ENCODE peak calls at places on chromosomes 12 and 14, in four cellular contexts. One of them, this sample, is unnamed.
A peak's percentile ranks its signal among the peaks of the same experiment; 100 is the strongest.

GRCh38 chr12:68406134-68406576 is 74.0 kb upstream of the MDM1 start:
- DNase-seq in pancreas: peak; percentile 85
- DNase-seq in glutamatergic neuron: no peak
- DNase-seq in activated CD4-positive, alpha-beta T cell treated with anti-CD3 and anti-CD28 coated beads, Interleukin-2, amount 50 U/mL, for 48 hours: no peak
- DNase-seq in this sample: peak; percentile 91

GRCh38 chr14:55102141-55102547 is 26.9 kb upstream of the LGALS3 start:
- DNase-seq in pancreas: peak; percentile 78
- DNase-seq in activated CD4-positive, alpha-beta T cell treated with anti-CD3 and anti-CD28 coated beads, Interleukin-2, amount 50 U/mL, for 48 hours: peak; percentile 41
- DNase-seq in glutamatergic neuron: no peak
- DNase-seq in this sample: peak; percentile 89

GRCh38 chr12:20985399-20985798 is 145.6 kb upstream of the SLCO1B1 start:
- DNase-seq in pancreas: no peak
- DNase-seq in glutamatergic neuron: no peak
- DNase-seq in activated CD4-positive, alpha-beta T cell treated with anti-CD3 and anti-CD28 coated beads, Interleukin-2, amount 50 U/mL, for 48 hours: no peak
- DNase-seq in this sample: no peak

GRCh38 chr14:69928111-69928523 is 48.9 kb downstream of the SMOC1 start:
- DNase-seq in glutamatergic neuron: no peak
- DNase-seq in pancreas: no peak
- DNase-seq in activated CD4-positive, alpha-beta T cell treated with anti-CD3 and anti-CD28 coated beads, Interleukin-2, amount 50 U/mL, for 48 hours: no peak
- DNase-seq in this sample: no peak

GRCh38 chr12:67457799-67458680 is 188.9 kb downstream of the CAND1 start:
- DNase-seq in pancreas: no peak
- DNase-seq in glutamatergic neuron: no peak
- DNase-seq in activated CD4-positive, alpha-beta T cell treated with anti-CD3 and anti-CD28 coated beads, Interleukin-2, amount 50 U/mL, for 48 hours: no peak
- DNase-seq in this sample: no peak

GRCh38 chr14:41285193-41285748 is 321.4 kb upstream of the LRFN5 start:
- DNase-seq in pancreas: no peak
- DNase-seq in glutamatergic neuron: no peak
- DNase-seq in activated CD4-positive, alpha-beta T cell treated with anti-CD3 and anti-CD28 coated beads, Interleukin-2, amount 50 U/mL, for 48 hours: peak; percentile 6
- DNase-seq in this sample: peak; percentile 50

GRCh38 chr12:1927751-1928351 is 9.4 kb upstream of the CACNA2D4 start:
- DNase-seq in activated CD4-positive, alpha-beta T cell treated with anti-CD3 and anti-CD28 coated beads, Interleukin-2, amount 50 U/mL, for 48 hours: no peak
- DNase-seq in pancreas: no peak
- DNase-seq in glutamatergic neuron: no peak
- DNase-seq in this sample: peak; percentile 58

GRCh38 chr12:100141666-100141997 is 1.0 kb downstream of the BLTP3B start:
- DNase-seq in glutamatergic neuron: no peak
- DNase-seq in activated CD4-positive, alpha-beta T cell treated with anti-CD3 and anti-CD28 coated beads, Interleukin-2, amount 50 U/mL, for 48 hours: peak; percentile 24
- DNase-seq in pancreas: no peak
- DNase-seq in this sample: no peak

GRCh38 chr12:75208851-75209781 is 523 bp downstream of the KCNC2 start:
- DNase-seq in glutamatergic neuron: peak; percentile 47
- DNase-seq in activated CD4-positive, alpha-beta T cell treated with anti-CD3 and anti-CD28 coated beads, Interleukin-2, amount 50 U/mL, for 48 hours: peak; percentile 29
- DNase-seq in pancreas: no peak
- DNase-seq in this sample: no peak